ENCODE peak calls at places on chromosome 13, in five cellular contexts. B is thoracic aorta, R is endodermal cell, E is psoas muscle, X is PC-3. H is an unnamed sample.

GRCh38 chr13:26735677-26736076 is 24.9 kb downstream of the GPR12 start:
- DNase-seq in R (no peak), E (no peak), B (no peak), X (no peak), H (no peak)

GRCh38 chr13:39881887-39882286 is 226.4 kb downstream of the COG6 start:
- DNase-seq in E (no peak), R (no peak), B (no peak), X (no peak), H (no peak)

GRCh38 chr13:95641291-95641811 is 3.2 kb downstream of the DZIP1 start:
- DNase-seq in R (peak; percentile 74), E (no peak), B (no peak), X (no peak), H (no peak)

GRCh38 chr13:24834902-24835510 is 71.0 kb downstream of the RNF17 start:
- DNase-seq in E (no peak), R (peak; percentile 50), B (no peak), X (no peak), H (no peak)

GRCh38 chr13:43879323-43880181 is at the start of the genes CCDC122 and LACC1:
- DNase-seq in R (peak; percentile 92), E (peak; percentile 90), X (peak; percentile 70), B (peak; percentile 58), H (peak; percentile 85)

GRCh38 chr13:34207334-34207733 is 389.4 kb downstream of the RFC3 start:
- DNase-seq in E (no peak), B (no peak), R (no peak), X (peak; percentile 69), H (no peak)

GRCh38 chr13:80100636-80101035 is 240.3 kb downstream of the SPRY2 start:
- DNase-seq in X (no peak), E (no peak), B (no peak), R (no peak), H (no peak)

GRCh38 chr13:106163426-106163825 is 372.0 kb downstream of the EFNB2 start:
- DNase-seq in B (no peak), R (no peak), E (no peak), X (peak; percentile 68), H (no peak)

GRCh38 chr13:30804474-30804873 is 69.1 kb downstream of the ALOX5AP start:
- DNase-seq in E (no peak), R (no peak), B (no peak), X (no peak), H (no peak)

GRCh38 chr13:30802953-30803478 is 67.7 kb downstream of the ALOX5AP start:
- DNase-seq in R (peak; percentile 95), B (peak; percentile 54), E (peak; percentile 95), X (peak; percentile 73), H (peak; percentile 95)

GRCh38 chr13:30803791-30804190 is 68.4 kb downstream of the ALOX5AP start:
- DNase-seq in R (no peak), E (no peak), X (no peak), B (no peak), H (no peak)

GRCh38 chr13:30800107-30800506 is 64.8 kb downstream of the ALOX5AP start:
- DNase-seq in R (no peak), E (no peak), X (no peak), B (no peak), H (no peak)

GRCh38 chr13:30802501-30802900 is 67.2 kb downstream of the ALOX5AP start:
- DNase-seq in X (no peak), R (no peak), B (no peak), E (no peak), H (no peak)
- H3K4me3 ChIP-seq in X (no peak overlapping the region), R (no peak overlapping the region), B (peak overlapping the region; percentile 68), E (peak overlapping the region; percentile 58), H (no peak overlapping the region)

GRCh38 chr13:49444517-49445395 is 682 bp downstream of the SETDB2 start:
- DNase-seq in E (no peak), B (no peak), X (peak; percentile 38), R (peak; percentile 67), H (no peak)

GRCh38 chr13:49446473-49446872 is 2.4 kb downstream of the SETDB2 start:
- DNase-seq in X (no peak), E (no peak), R (no peak), B (no peak), H (no peak)

GRCh38 chr13:49452725-49453457 is 8.8 kb downstream of the SETDB2 start:
- DNase-seq in X (no peak), E (no peak), B (no peak), R (no peak), H (no peak)

GRCh38 chr13:49450105-49450819 is 6.2 kb downstream of the SETDB2 start:
- DNase-seq in B (no peak), X (no peak), E (no peak), R (no peak), H (no peak)

GRCh38 chr13:49448753-49449152 is 4.7 kb downstream of the SETDB2 start:
- DNase-seq in E (no peak), R (no peak), B (no peak), X (no peak), H (no peak)
- H3K4me1 ChIP-seq in E (peaks cover 5% of the 10 kb centered on the region), R (no peaks in the 10 kb centered on the region), B (peaks cover 41% of the 10 kb centered on the region), X (peaks cover 29% of the 10 kb centered on the region), H (no peaks in the 10 kb centered on the region)

DNA sequence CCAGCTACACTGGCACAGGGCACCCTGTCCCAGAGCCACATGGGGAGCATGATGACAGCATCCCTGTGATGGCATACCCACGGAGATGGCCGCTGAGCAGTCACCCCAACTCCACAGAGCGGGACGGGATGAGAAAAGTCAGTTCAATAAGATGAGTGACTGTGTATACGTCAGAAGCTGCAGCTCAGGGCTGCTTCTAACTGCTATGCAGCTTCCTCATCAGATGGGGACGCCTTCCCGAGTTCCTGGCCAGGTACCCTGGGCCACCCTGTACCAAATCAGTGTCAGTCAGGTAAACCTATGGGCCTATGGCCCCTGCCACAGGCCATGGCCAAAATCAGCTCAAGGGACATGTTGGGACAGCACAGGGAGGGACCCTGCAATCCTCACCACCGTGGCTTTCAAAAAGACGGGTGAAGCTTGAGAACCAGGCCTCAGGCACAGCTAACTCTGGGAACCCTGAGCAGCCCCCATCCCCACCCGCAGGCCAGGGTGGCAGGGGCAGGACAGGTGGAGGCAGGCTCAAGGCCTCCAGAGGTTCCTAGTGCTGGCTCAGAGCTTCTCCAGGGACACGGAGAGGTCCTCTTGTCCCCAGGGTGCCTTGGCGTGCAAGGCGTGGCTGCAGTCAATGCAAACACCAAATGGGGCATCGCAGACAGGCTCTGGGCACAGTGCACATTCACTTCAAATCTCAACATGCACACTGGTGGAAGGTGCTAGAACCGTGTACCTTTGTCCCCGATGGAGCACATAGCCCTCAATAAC is 122.4 kb downstream of the TUBA3C start:
- DNase-seq in B (no peak), X (no peak), E (no peak), R (no peak), H (no peak)
- H3K4me3 ChIP-seq in B (no peak overlapping the region), X (no peak overlapping the region), E (no peak overlapping the region), R (no peak overlapping the region), H (no peak overlapping the region)

GRCh38 chr13:51271528-51272070 is 49.4 kb downstream of the FAM124A start:
- DNase-seq in E (no peak), R (peak; percentile 13), X (no peak), B (no peak), H (no peak)
- H3K4me1 ChIP-seq in E (no peaks in the 10 kb centered on the region), R (peaks cover 9% of the 10 kb centered on the region), X (no peaks in the 10 kb centered on the region), B (no peaks in the 10 kb centered on the region), H (no peaks in the 10 kb centered on the region)

DNA sequence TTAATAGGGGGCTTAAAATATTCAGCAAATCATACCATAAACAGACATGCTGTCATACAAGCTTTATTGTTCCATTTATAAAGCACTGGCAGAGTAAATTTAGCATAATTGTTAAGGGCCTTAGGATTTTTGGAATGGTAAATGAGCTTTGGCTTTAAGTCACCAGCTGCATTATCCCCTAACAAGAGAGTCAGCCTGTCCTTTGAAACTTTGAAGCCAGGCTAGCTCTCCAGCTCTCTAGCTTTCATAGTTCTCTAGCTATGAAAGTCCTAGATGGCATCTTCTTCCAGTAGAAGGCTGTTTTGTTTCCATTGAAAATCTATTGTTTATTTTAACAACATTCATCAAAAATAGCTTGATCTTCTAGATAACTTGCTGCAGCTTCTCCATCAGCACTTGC is 420.8 kb upstream of the GPC6 start:
- DNase-seq in R (no peak), X (no peak), E (no peak), B (no peak), H (no peak)
- H3K4me3 ChIP-seq in R (no peak overlapping the region), X (peak overlapping the region; percentile 59), E (peak overlapping the region; percentile 36), B (peak overlapping the region; percentile 66), H (peak overlapping the region; percentile 43)

GRCh38 chr13:99374994-99375805 is 68.0 kb upstream of the GPR183 start:
- DNase-seq in X (no peak), R (peak; percentile 33), B (no peak), E (no peak), H (no peak)
- H3K4me1 ChIP-seq in X (no peaks in the 10 kb centered on the region), R (no peaks in the 10 kb centered on the region), B (no peaks in the 10 kb centered on the region), E (no peaks in the 10 kb centered on the region), H (no peaks in the 10 kb centered on the region)

GRCh38 chr13:42392180-42392579 is 120.2 kb downstream of the AKAP11 start:
- DNase-seq in X (no peak), E (no peak), B (no peak), R (no peak), H (no peak)
- H3K4me3 ChIP-seq in X (no peak overlapping the region), E (no peak overlapping the region), B (no peak overlapping the region), R (no peak overlapping the region), H (no peak overlapping the region)

DNA sequence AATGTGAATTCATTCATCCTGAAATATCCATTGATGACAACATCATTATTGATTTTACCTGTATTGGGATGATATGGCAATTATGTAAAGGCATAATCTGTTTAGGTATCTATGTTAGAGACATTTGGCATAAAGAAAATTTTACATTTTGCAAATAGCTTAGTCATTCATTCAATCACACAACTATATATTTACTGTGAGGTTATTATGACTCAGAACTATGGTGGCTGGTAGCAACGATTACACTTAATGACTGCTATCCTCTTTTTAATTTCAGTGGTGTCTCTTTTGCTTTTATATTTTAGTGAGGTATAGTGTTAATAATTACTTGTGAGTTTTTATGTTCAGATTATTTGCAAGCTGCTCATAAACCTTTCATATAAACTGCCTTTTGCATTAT is 955.9 kb downstream of the SLITRK6 start:
- DNase-seq in R (no peak), B (no peak), E (no peak), X (peak; percentile 32), H (no peak)
- H3K4me1 ChIP-seq in R (no peaks in the 10 kb centered on the region), B (no peaks in the 10 kb centered on the region), E (no peaks in the 10 kb centered on the region), X (peaks cover 9% of the 10 kb centered on the region), H (no peaks in the 10 kb centered on the region)

H was measured in right lobe of liver.